ENCODE peak calls at places on chromosomes 1 and 21, in seven cellular contexts. P, G, U, A, D, S and Q are unnamed samples.

GRCh38 chr21:31514598-31514997 is 144.9 kb upstream of the SOD1 start:
- DNase-seq in U (no peak), A (no peak), S (no peak), G (no peak), D (no peak), P (no peak), Q (no peak)

GRCh38 chr1:51656374-51656773 is 39.5 kb downstream of the OSBPL9 start:
- DNase-seq in S (no peak), G (no peak), A (no peak), U (no peak), P (no peak), D (no peak), Q (no peak)

GRCh38 chr1:28602536-28603439 is 10.7 kb downstream of the RAB42 start:
- DNase-seq in G (peak), A (peak), D (no peak), U (peak), P (no peak), S (no peak), Q (peak)

GRCh38 chr1:6025269-6026094 is 20.2 kb upstream of the KCNAB2 start:
- DNase-seq in D (no peak), P (no peak), U (no peak), A (no peak), G (no peak), S (no peak), Q (no peak)

GRCh38 chr1:179167418-179167777 is 62.1 kb downstream of the ABL2 start:
- DNase-seq in D (no peak), S (no peak), P (no peak), G (no peak), A (no peak), U (no peak), Q (no peak)

GRCh38 chr1:177913762-177914540 is 55.9 kb downstream of the SEC16B start:
- DNase-seq in U (peak), G (peak), D (no peak), S (no peak), P (no peak), A (no peak), Q (peak)

GRCh38 chr1:59142663-59143487 is 154.0 kb upstream of the FGGY start:
- DNase-seq in P (no peak), S (no peak), D (no peak), A (no peak), G (no peak), U (peak), Q (no peak)

GRCh38 chr1:226820935-226821718 is 49.3 kb upstream of the PSEN2 start:
- DNase-seq in A (no peak), D (no peak), G (peak), S (no peak), U (peak), P (peak), Q (peak)

GRCh38 chr1:232440325-232441059 is 189.4 kb downstream of the SIPA1L2 start:
- DNase-seq in A (no peak), D (no peak), P (no peak), G (no peak), S (no peak), U (no peak), Q (no peak)

GRCh38 chr1:48931571-48932251 is 155.0 kb upstream of the BEND5 start:
- DNase-seq in A (no peak), D (no peak), S (no peak), G (peak), P (no peak), U (no peak), Q (no peak)

GRCh38 chr1:202579806-202580205 is 130.4 kb downstream of the SYT2 start:
- DNase-seq in D (no peak), U (no peak), A (no peak), P (no peak), G (no peak), S (no peak), Q (no peak)

GRCh38 chr1:223741861-223742260 is 29.5 kb downstream of the CAPN2 start:
- DNase-seq in U (no peak), G (no peak), A (no peak), P (no peak), S (no peak), D (no peak), Q (no peak)

GRCh38 chr21:37184784-37185593 is 82.1 kb downstream of the VPS26C start:
- DNase-seq in U (no peak), S (no peak), P (no peak), D (no peak), A (no peak), G (no peak), Q (no peak)

DNA sequence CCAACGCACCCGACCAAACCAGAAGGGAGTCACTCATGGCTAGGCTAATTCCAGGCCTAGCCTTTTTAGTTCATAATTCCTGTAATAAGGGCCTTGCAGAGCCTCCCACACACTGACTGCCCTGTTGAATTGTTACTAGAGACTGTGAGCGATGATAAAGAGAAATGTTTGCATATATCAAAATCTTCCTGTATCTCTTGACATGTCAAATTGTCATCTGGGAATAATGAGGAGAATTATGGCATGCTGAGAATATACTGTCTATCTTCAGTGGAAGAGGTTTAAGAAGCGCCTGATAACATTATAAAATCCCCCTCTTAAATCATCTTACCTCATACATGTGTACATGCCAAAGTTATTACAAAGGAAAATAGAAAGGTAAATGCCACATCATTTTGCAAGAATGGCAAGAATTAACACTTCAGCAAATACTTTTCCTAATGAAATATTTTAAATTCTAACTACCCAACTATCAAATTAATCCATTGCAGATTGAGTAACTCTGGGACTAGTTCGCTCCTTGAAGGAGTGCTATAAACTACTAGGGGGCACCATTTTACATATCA is 144.1 kb downstream of the CENPF start:
- DNase-seq in G (no peak), U (no peak), D (no peak), A (no peak), P (no peak), S (no peak), Q (no peak)
- TF ChIP-seq EP300 in G (no peak), U (no peak), D (no peak), A (no peak), P (no peak), S (no peak), Q (no peak)

GRCh38 chr1:11272544-11272841 is 505 bp upstream of the UBIAD1 start:
- DNase-seq in G (no peak), U (no peak), P (no peak), D (no peak), A (no peak), S (no peak), Q (no peak)
- H3K4me3 ChIP-seq in G (peak), U (peak), P (peak), D (peak), A (peak), S (peak), Q (no peak)

GRCh38 chr1:2203671-2204383 is 9.3 kb upstream of the FAAP20 start:
- DNase-seq in P (no peak), G (no peak), U (no peak), A (no peak), D (no peak), S (no peak), Q (peak)
- H3K27ac ChIP-seq in P (peak), G (peak), U (no peak), A (peak), D (no peak), S (peak), Q (peak)

GRCh38 chr1:81672766-81673165 is 128.0 kb upstream of the ADGRL2 start:
- DNase-seq in A (no peak), U (no peak), D (no peak), P (no peak), S (no peak), G (no peak), Q (no peak)
- TF ChIP-seq EP300 in A (no peak), U (no peak), D (no peak), P (no peak), S (no peak), G (no peak), Q (no peak)

GRCh38 chr1:26162220-26162703 is 3.4 kb downstream of the FAM110D start:
- DNase-seq in P (no peak), U (peak), G (no peak), D (no peak), S (no peak), A (no peak), Q (no peak)
- H3K4me3 ChIP-seq in P (peak), U (peak), G (peak), D (peak), S (peak), A (peak), Q (peak)

GRCh38 chr1:187411118-187411517 is 582.4 kb downstream of the PLA2G4A start:
- DNase-seq in G (no peak), U (no peak), D (no peak), S (no peak), A (no peak), P (no peak), Q (no peak)

GRCh38 chr1:187413770-187414169 is 585.0 kb downstream of the PLA2G4A start:
- DNase-seq in P (no peak), G (no peak), D (no peak), U (no peak), S (no peak), A (no peak), Q (no peak)

GRCh38 chr1:187415065-187415464 is 586.3 kb downstream of the PLA2G4A start:
- DNase-seq in D (no peak), S (no peak), A (no peak), P (no peak), G (no peak), U (no peak), Q (no peak)

GRCh38 chr1:187408217-187409004 is 579.7 kb downstream of the PLA2G4A start:
- DNase-seq in G (no peak), U (no peak), S (no peak), D (no peak), P (no peak), A (no peak), Q (no peak)

DNA sequence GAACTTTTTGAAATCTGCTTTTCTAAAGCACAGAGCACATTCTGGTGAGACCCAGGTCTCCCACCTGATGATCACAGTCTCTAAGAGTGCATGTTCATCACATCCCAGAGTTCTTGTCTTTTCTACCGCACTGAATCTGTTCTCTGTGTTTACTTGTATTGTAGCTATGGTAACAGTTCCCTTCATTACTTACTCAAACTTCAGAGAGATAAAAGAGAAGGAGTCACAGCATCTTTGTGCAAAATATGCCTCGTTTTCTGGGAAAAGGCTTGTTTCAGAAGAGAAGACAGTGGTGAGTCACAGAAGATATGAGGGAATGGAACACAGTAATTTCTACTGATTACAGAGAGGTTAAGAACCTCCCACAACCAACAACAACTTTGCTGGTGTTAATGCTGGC is 580.6 kb downstream of the PLA2G4A start:
- DNase-seq in S (no peak), A (no peak), U (no peak), G (no peak), D (no peak), P (no peak), Q (no peak)
- H3K27ac ChIP-seq in S (no peak), A (no peak), U (no peak), G (no peak), D (no peak), P (no peak), Q (no peak)